ENCODE peak calls at places on chromosomes 11 and 22, in four cellular contexts. O, M, F and U are unnamed samples.

GRCh38 chr11:62166371-62166770 is 23.6 kb upstream of the SCGB1D1 start:
- DNase-seq in M (no peak), O (no peak), F (no peak), U (no peak)

GRCh38 chr22:40721266-40721665 is 42.0 kb downstream of the MCHR1 start:
- DNase-seq in F (no peak), O (no peak), M (no peak), U (no peak)

GRCh38 chr22:30824711-30825110 is 130.0 kb downstream of the OSBP2 start:
- DNase-seq in O (no peak), F (no peak), M (no peak), U (no peak)

GRCh38 chr11:127651175-127651887 is 650.8 kb upstream of the KIRREL3 start:
- DNase-seq in O (no peak), M (peak; percentile 98), F (no peak), U (no peak)

GRCh38 chr11:126404367-126404766 is 48.9 kb downstream of the ST3GAL4 start:
- DNase-seq in O (no peak), M (no peak), F (peak; percentile 9), U (no peak)

GRCh38 chr22:49149721-49150608 is 677.7 kb downstream of the BRD1 start:
- DNase-seq in F (peak; percentile 58), M (no peak), O (no peak), U (no peak)

GRCh38 chr22:43257549-43257948 is 70.6 kb upstream of the TTLL12 start:
- DNase-seq in F (no peak), O (no peak), M (no peak), U (no peak)

GRCh38 chr11:117673561-117673960 is 123.5 kb downstream of the DSCAML1 start:
- DNase-seq in F (no peak), M (no peak), O (peak; percentile 40), U (no peak)

GRCh38 chr22:17769013-17769715 is 5.1 kb downstream of the BID start:
- DNase-seq in F (peak; percentile 85), O (no peak), M (no peak), U (no peak)

GRCh38 chr22:45997077-45997774 is 20.3 kb upstream of the WNT7B start:
- DNase-seq in F (peak; percentile 93), O (peak; percentile 80), M (peak; percentile 85), U (peak; percentile 98)

GRCh38 chr11:67641302-67642147 is 2.0 kb upstream of the TBX10 start:
- DNase-seq in M (no peak), O (no peak), F (no peak), U (peak; percentile 62)

GRCh38 chr22:42080287-42080686 is 787 bp downstream of the SMDT1 start:
- DNase-seq in O (peak; percentile 26), M (peak; percentile 26), F (peak; percentile 82), U (no peak)

GRCh38 chr11:85718991-85719807 is 33.2 kb upstream of the CCDC89 start:
- DNase-seq in F (no peak), O (peak; percentile 30), M (peak; percentile 100), U (peak; percentile 82)